ENCODE peak calls at places on chromosome 15, in seven cellular contexts. N, A, J, O, B, L and E are unnamed samples.

GRCh38 chr15:62749445-62749844 is 293.1 kb upstream of the TPM1 start:
- DNase-seq in A (no peak), B (no peak), O (no peak), J (no peak), N (no peak), L (no peak), E (no peak)

GRCh38 chr15:99343836-99344551 is 92.7 kb downstream of the LRRC28 start:
- DNase-seq in J (no peak), N (no peak), O (no peak), A (peak), B (peak), L (peak), E (peak)

GRCh38 chr15:43229977-43230376 is 9.2 kb upstream of the EPB42 start:
- DNase-seq in B (no peak), N (no peak), O (no peak), J (no peak), A (no peak), L (no peak), E (no peak)

GRCh38 chr15:81012588-81012987 is 11.9 kb downstream of the TLNRD1 start:
- DNase-seq in J (no peak), O (no peak), N (no peak), L (no peak), A (no peak), B (no peak), E (no peak)

GRCh38 chr15:45635191-45635638 is 386 bp downstream of the SQOR start:
- DNase-seq in L (no peak), J (peak), A (peak), B (peak), O (peak), N (no peak), E (no peak)

GRCh38 chr15:58547628-58548307 is 116.0 kb downstream of the LIPC start:
- DNase-seq in B (no peak), A (no peak), L (no peak), O (no peak), J (no peak), N (no peak), E (no peak)

GRCh38 chr15:67761343-67761742 is 64.0 kb upstream of the SKOR1 start:
- DNase-seq in L (no peak), A (no peak), N (no peak), O (peak), B (no peak), J (no peak), E (no peak)

GRCh38 chr15:96367436-96368200 is 37.1 kb downstream of the NR2F2 start:
- DNase-seq in O (no peak), J (peak), L (no peak), B (no peak), N (no peak), A (no peak), E (no peak)

GRCh38 chr15:86139828-86140227 is 60.2 kb downstream of the AGBL1 start:
- DNase-seq in L (no peak), N (no peak), A (no peak), J (no peak), B (no peak), O (no peak), E (no peak)

GRCh38 chr15:90336705-90337141 is 15.4 kb upstream of the ZNF774 start:
- DNase-seq in B (no peak), A (no peak), J (peak), O (no peak), N (no peak), L (peak), E (no peak)

GRCh38 chr15:78139564-78139963 is 8.3 kb upstream of the CIB2 start:
- DNase-seq in A (no peak), B (no peak), L (no peak), J (no peak), N (no peak), O (no peak), E (no peak)